ENCODE peak calls at places on chromosomes 12 and 14, in four cellular contexts. One of them, this sample, is unnamed.

GRCh38 chr14:39097159-39097558 is 5.9 kb downstream of the SEC23A start:
- DNase-seq in uterus: no peak
- DNase-seq in NCI-H2081: no peak
- DNase-seq in activated CD4-positive, alpha-beta T cell treated with anti-CD3 and anti-CD28 coated beads, Interleukin-2, amount 50 U/mL, for 1 hour: no peak
- DNase-seq in this sample: no peak

GRCh38 chr12:116864371-116865160 is 16.7 kb downstream of the HRK start:
- DNase-seq in uterus: no peak
- DNase-seq in activated CD4-positive, alpha-beta T cell treated with anti-CD3 and anti-CD28 coated beads, Interleukin-2, amount 50 U/mL, for 1 hour: no peak
- DNase-seq in NCI-H2081: no peak
- DNase-seq in this sample: no peak

GRCh38 chr12:106301611-106302321 is 767 bp upstream of the TCP11L2 start:
- DNase-seq in activated CD4-positive, alpha-beta T cell treated with anti-CD3 and anti-CD28 coated beads, Interleukin-2, amount 50 U/mL, for 1 hour: peak
- DNase-seq in uterus: no peak
- DNase-seq in NCI-H2081: no peak
- DNase-seq in this sample: peak

GRCh38 chr12:63326260-63326659 is 175.3 kb upstream of the AVPR1A start:
- DNase-seq in uterus: no peak
- DNase-seq in NCI-H2081: no peak
- DNase-seq in activated CD4-positive, alpha-beta T cell treated with anti-CD3 and anti-CD28 coated beads, Interleukin-2, amount 50 U/mL, for 1 hour: no peak
- DNase-seq in this sample: no peak

GRCh38 chr12:49979791-49980190 is 7.0 kb downstream of the AQP6 start:
- DNase-seq in NCI-H2081: no peak
- DNase-seq in uterus: no peak
- DNase-seq in activated CD4-positive, alpha-beta T cell treated with anti-CD3 and anti-CD28 coated beads, Interleukin-2, amount 50 U/mL, for 1 hour: no peak
- DNase-seq in this sample: no peak

GRCh38 chr12:66032739-66033138 is 97.8 kb downstream of the LLPH start:
- DNase-seq in activated CD4-positive, alpha-beta T cell treated with anti-CD3 and anti-CD28 coated beads, Interleukin-2, amount 50 U/mL, for 1 hour: no peak
- DNase-seq in NCI-H2081: no peak
- DNase-seq in uterus: no peak
- DNase-seq in this sample: no peak

GRCh38 chr14:68268197-68268596 is 448.6 kb downstream of the RAD51B start:
- DNase-seq in activated CD4-positive, alpha-beta T cell treated with anti-CD3 and anti-CD28 coated beads, Interleukin-2, amount 50 U/mL, for 1 hour: no peak
- DNase-seq in uterus: no peak
- DNase-seq in NCI-H2081: no peak
- DNase-seq in this sample: no peak

GRCh38 chr12:6954754-6955461 is 3.8 kb downstream of the PTPN6 start:
- DNase-seq in NCI-H2081: no peak
- DNase-seq in uterus: no peak
- DNase-seq in activated CD4-positive, alpha-beta T cell treated with anti-CD3 and anti-CD28 coated beads, Interleukin-2, amount 50 U/mL, for 1 hour: no peak
- DNase-seq in this sample: no peak

GRCh38 chr14:82724296-82724695 is 1190.6 kb upstream of the SEL1L start:
- DNase-seq in activated CD4-positive, alpha-beta T cell treated with anti-CD3 and anti-CD28 coated beads, Interleukin-2, amount 50 U/mL, for 1 hour: no peak
- DNase-seq in NCI-H2081: no peak
- DNase-seq in uterus: no peak
- DNase-seq in this sample: no peak

GRCh38 chr14:95683793-95684192 is 2.4 kb upstream of the TCL1B start:
- DNase-seq in NCI-H2081: no peak
- DNase-seq in uterus: no peak
- DNase-seq in activated CD4-positive, alpha-beta T cell treated with anti-CD3 and anti-CD28 coated beads, Interleukin-2, amount 50 U/mL, for 1 hour: peak
- DNase-seq in this sample: no peak

GRCh38 chr14:69002069-69002468 is 23.0 kb upstream of the ACTN1 start:
- DNase-seq in uterus: no peak
- DNase-seq in NCI-H2081: no peak
- DNase-seq in activated CD4-positive, alpha-beta T cell treated with anti-CD3 and anti-CD28 coated beads, Interleukin-2, amount 50 U/mL, for 1 hour: no peak
- DNase-seq in this sample: no peak

GRCh38 chr14:39974036-39974435 is 541.8 kb upstream of the FBXO33 start:
- DNase-seq in activated CD4-positive, alpha-beta T cell treated with anti-CD3 and anti-CD28 coated beads, Interleukin-2, amount 50 U/mL, for 1 hour: no peak
- DNase-seq in NCI-H2081: no peak
- DNase-seq in uterus: no peak
- DNase-seq in this sample: no peak

GRCh38 chr12:118065380-118065779 is 4.4 kb upstream of the WSB2 start:
- DNase-seq in activated CD4-positive, alpha-beta T cell treated with anti-CD3 and anti-CD28 coated beads, Interleukin-2, amount 50 U/mL, for 1 hour: no peak
- DNase-seq in NCI-H2081: no peak
- DNase-seq in uterus: no peak
- DNase-seq in this sample: no peak

GRCh38 chr14:23518716-23519115 is 32.8 kb downstream of the ZFHX2 start:
- DNase-seq in activated CD4-positive, alpha-beta T cell treated with anti-CD3 and anti-CD28 coated beads, Interleukin-2, amount 50 U/mL, for 1 hour: no peak
- DNase-seq in uterus: no peak
- DNase-seq in NCI-H2081: no peak
- DNase-seq in this sample: no peak

GRCh38 chr12:48002773-48003218 is 1.5 kb downstream of the COL2A1 start:
- DNase-seq in uterus: peak
- DNase-seq in activated CD4-positive, alpha-beta T cell treated with anti-CD3 and anti-CD28 coated beads, Interleukin-2, amount 50 U/mL, for 1 hour: no peak
- DNase-seq in NCI-H2081: no peak
- DNase-seq in this sample: peak

GRCh38 chr14:55889124-55889523 is 229.1 kb upstream of the PELI2 start:
- DNase-seq in activated CD4-positive, alpha-beta T cell treated with anti-CD3 and anti-CD28 coated beads, Interleukin-2, amount 50 U/mL, for 1 hour: no peak
- DNase-seq in uterus: no peak
- DNase-seq in NCI-H2081: peak
- DNase-seq in this sample: no peak

GRCh38 chr12:91361864-91362263 is 179.2 kb upstream of the DCN start:
- DNase-seq in NCI-H2081: peak
- DNase-seq in activated CD4-positive, alpha-beta T cell treated with anti-CD3 and anti-CD28 coated beads, Interleukin-2, amount 50 U/mL, for 1 hour: no peak
- DNase-seq in uterus: no peak
- DNase-seq in this sample: no peak

GRCh38 chr14:87049886-87050820 is 942.8 kb downstream of the GALC start:
- DNase-seq in NCI-H2081: peak
- DNase-seq in activated CD4-positive, alpha-beta T cell treated with anti-CD3 and anti-CD28 coated beads, Interleukin-2, amount 50 U/mL, for 1 hour: no peak
- DNase-seq in uterus: no peak
- DNase-seq in this sample: no peak

GRCh38 chr14:57485635-57486034 is 8.0 kb downstream of the CCDC198 start:
- DNase-seq in activated CD4-positive, alpha-beta T cell treated with anti-CD3 and anti-CD28 coated beads, Interleukin-2, amount 50 U/mL, for 1 hour: no peak
- DNase-seq in NCI-H2081: no peak
- DNase-seq in uterus: no peak
- DNase-seq in this sample: no peak

GRCh38 chr12:54140958-54141388 is 47.8 kb downstream of the SMUG1 start:
- DNase-seq in uterus: peak
- DNase-seq in NCI-H2081: no peak
- DNase-seq in activated CD4-positive, alpha-beta T cell treated with anti-CD3 and anti-CD28 coated beads, Interleukin-2, amount 50 U/mL, for 1 hour: no peak
- DNase-seq in this sample: peak

GRCh38 chr14:44567997-44568396 is 60.9 kb upstream of the FSCB start:
- DNase-seq in uterus: no peak
- DNase-seq in NCI-H2081: no peak
- DNase-seq in activated CD4-positive, alpha-beta T cell treated with anti-CD3 and anti-CD28 coated beads, Interleukin-2, amount 50 U/mL, for 1 hour: no peak
- DNase-seq in this sample: no peak

GRCh38 chr14:65359503-65359902 is 53.0 kb upstream of the FUT8 start:
- DNase-seq in NCI-H2081: no peak
- DNase-seq in uterus: no peak
- DNase-seq in activated CD4-positive, alpha-beta T cell treated with anti-CD3 and anti-CD28 coated beads, Interleukin-2, amount 50 U/mL, for 1 hour: no peak
- DNase-seq in this sample: no peak

GRCh38 chr12:119288559-119288958 is 46.0 kb upstream of the CCDC60 start:
- DNase-seq in uterus: no peak
- DNase-seq in NCI-H2081: peak
- DNase-seq in activated CD4-positive, alpha-beta T cell treated with anti-CD3 and anti-CD28 coated beads, Interleukin-2, amount 50 U/mL, for 1 hour: no peak
- DNase-seq in this sample: no peak

GRCh38 chr12:96513166-96513565 is 23.8 kb downstream of the CFAP54 start:
- DNase-seq in uterus: no peak
- DNase-seq in activated CD4-positive, alpha-beta T cell treated with anti-CD3 and anti-CD28 coated beads, Interleukin-2, amount 50 U/mL, for 1 hour: no peak
- DNase-seq in NCI-H2081: no peak
- DNase-seq in this sample: no peak

GRCh38 chr14:54535126-54535525 is 25.4 kb downstream of the CGRRF1 start:
- DNase-seq in uterus: no peak
- DNase-seq in activated CD4-positive, alpha-beta T cell treated with anti-CD3 and anti-CD28 coated beads, Interleukin-2, amount 50 U/mL, for 1 hour: no peak
- DNase-seq in NCI-H2081: no peak
- DNase-seq in this sample: no peak

GRCh38 chr14:104702673-104703072 is 13.3 kb downstream of the INF2 start:
- DNase-seq in activated CD4-positive, alpha-beta T cell treated with anti-CD3 and anti-CD28 coated beads, Interleukin-2, amount 50 U/mL, for 1 hour: no peak
- DNase-seq in uterus: no peak
- DNase-seq in NCI-H2081: no peak
- DNase-seq in this sample: no peak

GRCh38 chr12:110591508-110592051 is 8.5 kb upstream of the PPTC7 start:
- DNase-seq in uterus: no peak
- DNase-seq in activated CD4-positive, alpha-beta T cell treated with anti-CD3 and anti-CD28 coated beads, Interleukin-2, amount 50 U/mL, for 1 hour: no peak
- DNase-seq in NCI-H2081: no peak
- DNase-seq in this sample: no peak